ENCODE peak calls at places on chromosomes 1 and 21, in nine cellular contexts. One of them, this sample, is unnamed.

GRCh38 chr1:151574575-151575529 is 34.7 kb downstream of the TUFT1 start:
- DNase-seq in foreskin fibroblast: peak; percentile 91
- DNase-seq in KBM-7: no peak
- DNase-seq in left kidney: no peak
- DNase-seq in Ammon's horn: no peak
- DNase-seq in stimulated activated naive CD8-positive, alpha-beta T cell treated with anti-CD3 and anti-CD28 coated beads, Interleukin-15, amount 100 ng/mL, for 72 hours: no peak
- DNase-seq in HAP-1: no peak
- DNase-seq in Calu3: no peak
- DNase-seq in AG20443: peak; percentile 93
- DNase-seq in this sample: no peak

GRCh38 chr1:17837631-17838030 is 82.5 kb downstream of the ACTL8 start:
- DNase-seq in foreskin fibroblast: peak; percentile 74
- DNase-seq in KBM-7: no peak
- DNase-seq in left kidney: no peak
- DNase-seq in Ammon's horn: no peak
- DNase-seq in stimulated activated naive CD8-positive, alpha-beta T cell treated with anti-CD3 and anti-CD28 coated beads, Interleukin-15, amount 100 ng/mL, for 72 hours: no peak
- DNase-seq in HAP-1: no peak
- DNase-seq in Calu3: no peak
- DNase-seq in AG20443: peak; percentile 77
- DNase-seq in this sample: no peak

GRCh38 chr1:75342799-75343198 is 208.6 kb downstream of the LHX8 start:
- DNase-seq in foreskin fibroblast: no peak
- DNase-seq in KBM-7: no peak
- DNase-seq in left kidney: no peak
- DNase-seq in Ammon's horn: no peak
- DNase-seq in stimulated activated naive CD8-positive, alpha-beta T cell treated with anti-CD3 and anti-CD28 coated beads, Interleukin-15, amount 100 ng/mL, for 72 hours: no peak
- DNase-seq in HAP-1: peak; percentile 95
- DNase-seq in Calu3: no peak
- DNase-seq in AG20443: no peak
- DNase-seq in this sample: no peak

GRCh38 chr1:10181154-10181553 is 29.2 kb upstream of the KIF1B start:
- DNase-seq in foreskin fibroblast: peak; percentile 81
- DNase-seq in KBM-7: no peak
- DNase-seq in left kidney: no peak
- DNase-seq in Ammon's horn: no peak
- DNase-seq in stimulated activated naive CD8-positive, alpha-beta T cell treated with anti-CD3 and anti-CD28 coated beads, Interleukin-15, amount 100 ng/mL, for 72 hours: no peak
- DNase-seq in HAP-1: no peak
- DNase-seq in Calu3: no peak
- DNase-seq in AG20443: peak; percentile 70
- DNase-seq in this sample: no peak

GRCh38 chr1:234724517-234725176 is 114.7 kb upstream of the IRF2BP2 start:
- DNase-seq in foreskin fibroblast: no peak
- DNase-seq in KBM-7: no peak
- DNase-seq in left kidney: no peak
- DNase-seq in Ammon's horn: peak; percentile 81
- DNase-seq in stimulated activated naive CD8-positive, alpha-beta T cell treated with anti-CD3 and anti-CD28 coated beads, Interleukin-15, amount 100 ng/mL, for 72 hours: peak; percentile 32
- DNase-seq in HAP-1: no peak
- DNase-seq in Calu3: peak; percentile 45
- DNase-seq in AG20443: no peak
- DNase-seq in this sample: no peak

GRCh38 chr1:248872752-248873408 is 14.0 kb upstream of the ZNF692 start:
- DNase-seq in foreskin fibroblast: peak; percentile 74
- DNase-seq in KBM-7: peak; percentile 83
- DNase-seq in left kidney: peak; percentile 91
- DNase-seq in Ammon's horn: peak; percentile 63
- DNase-seq in stimulated activated naive CD8-positive, alpha-beta T cell treated with anti-CD3 and anti-CD28 coated beads, Interleukin-15, amount 100 ng/mL, for 72 hours: peak; percentile 64
- DNase-seq in HAP-1: peak; percentile 72
- DNase-seq in Calu3: peak; percentile 69
- DNase-seq in AG20443: peak; percentile 61
- DNase-seq in this sample: peak; percentile 96

GRCh38 chr21:46150073-46150472 is 5.3 kb downstream of the FTCD start:
- DNase-seq in foreskin fibroblast: no peak
- DNase-seq in KBM-7: no peak
- DNase-seq in left kidney: no peak
- DNase-seq in Ammon's horn: no peak
- DNase-seq in stimulated activated naive CD8-positive, alpha-beta T cell treated with anti-CD3 and anti-CD28 coated beads, Interleukin-15, amount 100 ng/mL, for 72 hours: no peak
- DNase-seq in HAP-1: no peak
- DNase-seq in Calu3: no peak
- DNase-seq in AG20443: no peak
- DNase-seq in this sample: no peak

GRCh38 chr1:86429122-86429725 is 5.3 kb downstream of the CLCA2 start:
- DNase-seq in foreskin fibroblast: peak; percentile 35
- DNase-seq in KBM-7: peak; percentile 34
- DNase-seq in left kidney: no peak
- DNase-seq in Ammon's horn: no peak
- DNase-seq in stimulated activated naive CD8-positive, alpha-beta T cell treated with anti-CD3 and anti-CD28 coated beads, Interleukin-15, amount 100 ng/mL, for 72 hours: no peak
- DNase-seq in HAP-1: no peak
- DNase-seq in Calu3: no peak
- DNase-seq in AG20443: peak; percentile 14
- DNase-seq in this sample: no peak

GRCh38 chr1:164772635-164773034 is 213.7 kb downstream of the PBX1 start:
- DNase-seq in foreskin fibroblast: peak; percentile 97
- DNase-seq in KBM-7: no peak
- DNase-seq in left kidney: peak; percentile 73
- DNase-seq in Ammon's horn: no peak
- DNase-seq in stimulated activated naive CD8-positive, alpha-beta T cell treated with anti-CD3 and anti-CD28 coated beads, Interleukin-15, amount 100 ng/mL, for 72 hours: no peak
- DNase-seq in HAP-1: no peak
- DNase-seq in Calu3: peak; percentile 74
- DNase-seq in AG20443: peak; percentile 80
- DNase-seq in this sample: peak; percentile 95

GRCh38 chr1:85289848-85290335 is 13.5 kb upstream of the BCL10 start:
- DNase-seq in foreskin fibroblast: no peak
- DNase-seq in KBM-7: no peak
- DNase-seq in left kidney: no peak
- DNase-seq in Ammon's horn: no peak
- DNase-seq in stimulated activated naive CD8-positive, alpha-beta T cell treated with anti-CD3 and anti-CD28 coated beads, Interleukin-15, amount 100 ng/mL, for 72 hours: no peak
- DNase-seq in HAP-1: no peak
- DNase-seq in Calu3: no peak
- DNase-seq in AG20443: no peak
- DNase-seq in this sample: no peak

GRCh38 chr1:177183801-177184200 is 13.0 kb downstream of the BRINP2 start:
- DNase-seq in foreskin fibroblast: peak; percentile 18
- DNase-seq in KBM-7: no peak
- DNase-seq in left kidney: no peak
- DNase-seq in Ammon's horn: no peak
- DNase-seq in stimulated activated naive CD8-positive, alpha-beta T cell treated with anti-CD3 and anti-CD28 coated beads, Interleukin-15, amount 100 ng/mL, for 72 hours: no peak
- DNase-seq in HAP-1: no peak
- DNase-seq in Calu3: no peak
- DNase-seq in AG20443: no peak
- DNase-seq in this sample: no peak

GRCh38 chr1:81230983-81231728 is 569.6 kb upstream of the ADGRL2 start:
- DNase-seq in foreskin fibroblast: peak; percentile 47
- DNase-seq in KBM-7: no peak
- DNase-seq in left kidney: no peak
- DNase-seq in Ammon's horn: no peak
- DNase-seq in stimulated activated naive CD8-positive, alpha-beta T cell treated with anti-CD3 and anti-CD28 coated beads, Interleukin-15, amount 100 ng/mL, for 72 hours: no peak
- DNase-seq in HAP-1: peak; percentile 62
- DNase-seq in Calu3: no peak
- DNase-seq in AG20443: no peak
- DNase-seq in this sample: peak; percentile 40

GRCh38 chr21:33115586-33116541 is 45.9 kb downstream of the OLIG1 start:
- DNase-seq in foreskin fibroblast: no peak
- DNase-seq in KBM-7: no peak
- DNase-seq in left kidney: no peak
- DNase-seq in Ammon's horn: peak; percentile 92
- DNase-seq in stimulated activated naive CD8-positive, alpha-beta T cell treated with anti-CD3 and anti-CD28 coated beads, Interleukin-15, amount 100 ng/mL, for 72 hours: no peak
- DNase-seq in HAP-1: no peak
- DNase-seq in Calu3: no peak
- DNase-seq in AG20443: no peak
- DNase-seq in this sample: no peak

GRCh38 chr1:21490774-21491482 is 18.3 kb upstream of the ALPL start:
- DNase-seq in foreskin fibroblast: peak; percentile 90
- DNase-seq in KBM-7: peak; percentile 51
- DNase-seq in left kidney: no peak
- DNase-seq in Ammon's horn: no peak
- DNase-seq in stimulated activated naive CD8-positive, alpha-beta T cell treated with anti-CD3 and anti-CD28 coated beads, Interleukin-15, amount 100 ng/mL, for 72 hours: peak; percentile 24
- DNase-seq in HAP-1: no peak
- DNase-seq in Calu3: peak; percentile 34
- DNase-seq in AG20443: peak; percentile 90
- DNase-seq in this sample: peak; percentile 78

GRCh38 chr1:50047916-50048694 is 24.4 kb upstream of the AGBL4 start:
- DNase-seq in foreskin fibroblast: no peak
- DNase-seq in KBM-7: no peak
- DNase-seq in left kidney: peak; percentile 88
- DNase-seq in Ammon's horn: peak; percentile 15
- DNase-seq in stimulated activated naive CD8-positive, alpha-beta T cell treated with anti-CD3 and anti-CD28 coated beads, Interleukin-15, amount 100 ng/mL, for 72 hours: no peak
- DNase-seq in HAP-1: no peak
- DNase-seq in Calu3: no peak
- DNase-seq in AG20443: no peak
- DNase-seq in this sample: peak; percentile 84

GRCh38 chr1:5298376-5298775 is 644.0 kb downstream of the AJAP1 start:
- DNase-seq in foreskin fibroblast: no peak
- DNase-seq in KBM-7: no peak
- DNase-seq in left kidney: no peak
- DNase-seq in Ammon's horn: no peak
- DNase-seq in stimulated activated naive CD8-positive, alpha-beta T cell treated with anti-CD3 and anti-CD28 coated beads, Interleukin-15, amount 100 ng/mL, for 72 hours: no peak
- DNase-seq in HAP-1: no peak
- DNase-seq in Calu3: no peak
- DNase-seq in AG20443: no peak
- DNase-seq in this sample: no peak